ENCODE peak calls at places on chromosome 3, in five cellular contexts. One of them, this sample, is unnamed.

GRCh38 chr3:175941352-175941751 is 1082.2 kb downstream of the NAALADL2 start:
- DNase-seq in heart left ventricle: no peak
- DNase-seq in breast epithelium: no peak
- DNase-seq in M059J: peak; percentile 74
- DNase-seq in stimulated activated CD4-positive, alpha-beta T cell treated with anti-CD3 and anti-CD28 coated beads, Interleukin-1b, Interleukin-23, amount 100 ng/mL, for 48 hours: no peak
- DNase-seq in this sample: no peak

GRCh38 chr3:53016236-53016635 is 29.6 kb downstream of the SFMBT1 start:
- DNase-seq in M059J: peak; percentile 26
- DNase-seq in heart left ventricle: no peak
- DNase-seq in breast epithelium: no peak
- DNase-seq in stimulated activated CD4-positive, alpha-beta T cell treated with anti-CD3 and anti-CD28 coated beads, Interleukin-1b, Interleukin-23, amount 100 ng/mL, for 48 hours: no peak
- DNase-seq in this sample: no peak

GRCh38 chr3:47669026-47669749 is 90.5 kb upstream of the CSPG5 start:
- DNase-seq in M059J: peak; percentile 37
- DNase-seq in stimulated activated CD4-positive, alpha-beta T cell treated with anti-CD3 and anti-CD28 coated beads, Interleukin-1b, Interleukin-23, amount 100 ng/mL, for 48 hours: no peak
- DNase-seq in heart left ventricle: no peak
- DNase-seq in breast epithelium: no peak
- DNase-seq in this sample: no peak

GRCh38 chr3:89964347-89964746 is 856.9 kb downstream of the EPHA3 start:
- DNase-seq in stimulated activated CD4-positive, alpha-beta T cell treated with anti-CD3 and anti-CD28 coated beads, Interleukin-1b, Interleukin-23, amount 100 ng/mL, for 48 hours: no peak
- DNase-seq in M059J: no peak
- DNase-seq in breast epithelium: no peak
- DNase-seq in heart left ventricle: no peak
- DNase-seq in this sample: no peak

GRCh38 chr3:127330385-127330784 is 42.5 kb upstream of the PRR20G start:
- DNase-seq in breast epithelium: no peak
- DNase-seq in heart left ventricle: no peak
- DNase-seq in M059J: no peak
- DNase-seq in stimulated activated CD4-positive, alpha-beta T cell treated with anti-CD3 and anti-CD28 coated beads, Interleukin-1b, Interleukin-23, amount 100 ng/mL, for 48 hours: no peak
- DNase-seq in this sample: no peak

GRCh38 chr3:110343376-110343775 is 728.2 kb upstream of the NECTIN3 start:
- DNase-seq in M059J: peak; percentile 92
- DNase-seq in stimulated activated CD4-positive, alpha-beta T cell treated with anti-CD3 and anti-CD28 coated beads, Interleukin-1b, Interleukin-23, amount 100 ng/mL, for 48 hours: no peak
- DNase-seq in heart left ventricle: no peak
- DNase-seq in breast epithelium: no peak
- DNase-seq in this sample: no peak

GRCh38 chr3:189142527-189142926 is 29.2 kb upstream of the TPRG1 start:
- DNase-seq in heart left ventricle: no peak
- DNase-seq in stimulated activated CD4-positive, alpha-beta T cell treated with anti-CD3 and anti-CD28 coated beads, Interleukin-1b, Interleukin-23, amount 100 ng/mL, for 48 hours: peak; percentile 45
- DNase-seq in M059J: peak; percentile 13
- DNase-seq in breast epithelium: no peak
- DNase-seq in this sample: no peak

GRCh38 chr3:108489776-108490175 is 20.6 kb downstream of the MYH15 start:
- DNase-seq in heart left ventricle: no peak
- DNase-seq in M059J: peak; percentile 54
- DNase-seq in stimulated activated CD4-positive, alpha-beta T cell treated with anti-CD3 and anti-CD28 coated beads, Interleukin-1b, Interleukin-23, amount 100 ng/mL, for 48 hours: no peak
- DNase-seq in breast epithelium: no peak
- DNase-seq in this sample: no peak

GRCh38 chr3:8848696-8849131 is 79.3 kb upstream of the OXTR start:
- DNase-seq in breast epithelium: no peak
- DNase-seq in M059J: peak; percentile 48
- DNase-seq in heart left ventricle: no peak
- DNase-seq in stimulated activated CD4-positive, alpha-beta T cell treated with anti-CD3 and anti-CD28 coated beads, Interleukin-1b, Interleukin-23, amount 100 ng/mL, for 48 hours: no peak
- DNase-seq in this sample: no peak

GRCh38 chr3:447671-448070 is 251.1 kb downstream of the CHL1 start:
- DNase-seq in M059J: no peak
- DNase-seq in breast epithelium: no peak
- DNase-seq in stimulated activated CD4-positive, alpha-beta T cell treated with anti-CD3 and anti-CD28 coated beads, Interleukin-1b, Interleukin-23, amount 100 ng/mL, for 48 hours: no peak
- DNase-seq in heart left ventricle: no peak
- DNase-seq in this sample: no peak

GRCh38 chr3:142857056-142857455 is 31.8 kb downstream of the PCOLCE2 start:
- DNase-seq in stimulated activated CD4-positive, alpha-beta T cell treated with anti-CD3 and anti-CD28 coated beads, Interleukin-1b, Interleukin-23, amount 100 ng/mL, for 48 hours: no peak
- DNase-seq in M059J: peak; percentile 50
- DNase-seq in breast epithelium: no peak
- DNase-seq in heart left ventricle: peak; percentile 81
- DNase-seq in this sample: no peak

GRCh38 chr3:192819001-192819569 is 91.7 kb upstream of the FGF12 start:
- DNase-seq in M059J: peak; percentile 95
- DNase-seq in stimulated activated CD4-positive, alpha-beta T cell treated with anti-CD3 and anti-CD28 coated beads, Interleukin-1b, Interleukin-23, amount 100 ng/mL, for 48 hours: peak; percentile 63
- DNase-seq in heart left ventricle: no peak
- DNase-seq in breast epithelium: no peak
- DNase-seq in this sample: no peak

GRCh38 chr3:101998256-101998926 is 149.1 kb downstream of the NFKBIZ start:
- DNase-seq in breast epithelium: no peak
- DNase-seq in heart left ventricle: no peak
- DNase-seq in M059J: no peak
- DNase-seq in stimulated activated CD4-positive, alpha-beta T cell treated with anti-CD3 and anti-CD28 coated beads, Interleukin-1b, Interleukin-23, amount 100 ng/mL, for 48 hours: no peak
- DNase-seq in this sample: no peak

GRCh38 chr3:133620066-133620784 is 41.5 kb downstream of the TOPBP1 start:
- DNase-seq in M059J: no peak
- DNase-seq in heart left ventricle: no peak
- DNase-seq in stimulated activated CD4-positive, alpha-beta T cell treated with anti-CD3 and anti-CD28 coated beads, Interleukin-1b, Interleukin-23, amount 100 ng/mL, for 48 hours: no peak
- DNase-seq in breast epithelium: no peak
- DNase-seq in this sample: no peak

GRCh38 chr3:183275418-183275817 is 22.4 kb downstream of the B3GNT5 start:
- DNase-seq in stimulated activated CD4-positive, alpha-beta T cell treated with anti-CD3 and anti-CD28 coated beads, Interleukin-1b, Interleukin-23, amount 100 ng/mL, for 48 hours: no peak
- DNase-seq in breast epithelium: no peak
- DNase-seq in M059J: peak; percentile 42
- DNase-seq in heart left ventricle: no peak
- DNase-seq in this sample: no peak

GRCh38 chr3:33077976-33078375 is 19.0 kb downstream of the GLB1 start:
- DNase-seq in breast epithelium: no peak
- DNase-seq in stimulated activated CD4-positive, alpha-beta T cell treated with anti-CD3 and anti-CD28 coated beads, Interleukin-1b, Interleukin-23, amount 100 ng/mL, for 48 hours: no peak
- DNase-seq in M059J: no peak
- DNase-seq in heart left ventricle: no peak
- DNase-seq in this sample: no peak

GRCh38 chr3:123732447-123732846 is 147.6 kb upstream of the HACD2 start:
- DNase-seq in breast epithelium: no peak
- DNase-seq in M059J: peak; percentile 100
- DNase-seq in heart left ventricle: no peak
- DNase-seq in stimulated activated CD4-positive, alpha-beta T cell treated with anti-CD3 and anti-CD28 coated beads, Interleukin-1b, Interleukin-23, amount 100 ng/mL, for 48 hours: no peak
- DNase-seq in this sample: no peak

GRCh38 chr3:168061332-168061996 is 34.3 kb downstream of the GOLIM4 start:
- DNase-seq in breast epithelium: no peak
- DNase-seq in M059J: peak; percentile 32
- DNase-seq in stimulated activated CD4-positive, alpha-beta T cell treated with anti-CD3 and anti-CD28 coated beads, Interleukin-1b, Interleukin-23, amount 100 ng/mL, for 48 hours: no peak
- DNase-seq in heart left ventricle: no peak
- DNase-seq in this sample: no peak

GRCh38 chr3:14300721-14301377 is 101.6 kb upstream of the SLC6A6 start:
- DNase-seq in M059J: no peak
- DNase-seq in breast epithelium: no peak
- DNase-seq in heart left ventricle: no peak
- DNase-seq in stimulated activated CD4-positive, alpha-beta T cell treated with anti-CD3 and anti-CD28 coated beads, Interleukin-1b, Interleukin-23, amount 100 ng/mL, for 48 hours: no peak
- DNase-seq in this sample: no peak